ENCODE peak calls at places on chromosomes 4 and X, in eight cellular contexts. One of them, this sample, is unnamed.

GRCh38 chr4:88672987-88673386 is 24.6 kb downstream of the NAP1L5 start:
- DNase-seq in psoas muscle: no peak
- DNase-seq in H4: peak; percentile 23
- DNase-seq in HCT116: no peak
- DNase-seq in kidney epithelial cell: no peak
- DNase-seq in HFFc6: peak; percentile 30
- DNase-seq in GM12865: peak; percentile 42
- DNase-seq in CD8-positive, alpha-beta T cell: no peak
- DNase-seq in this sample: peak; percentile 60

GRCh38 chr4:129384974-129385373 is 289.0 kb downstream of the C4orf33 start:
- DNase-seq in H4: no peak
- DNase-seq in HCT116: no peak
- DNase-seq in kidney epithelial cell: no peak
- DNase-seq in HFFc6: no peak
- DNase-seq in GM12865: no peak
- DNase-seq in CD8-positive, alpha-beta T cell: no peak
- DNase-seq in psoas muscle: no peak
- DNase-seq in this sample: no peak

GRCh38 chrX:123665197-123665596 is 67.7 kb downstream of the THOC2 start:
- DNase-seq in psoas muscle: no peak
- DNase-seq in GM12865: no peak
- DNase-seq in kidney epithelial cell: peak; percentile 56
- DNase-seq in CD8-positive, alpha-beta T cell: no peak
- DNase-seq in H4: no peak
- DNase-seq in HCT116: no peak
- DNase-seq in HFFc6: no peak
- DNase-seq in this sample: no peak

GRCh38 chr4:103008875-103009729 is 10.4 kb downstream of the SLC9B1 start:
- DNase-seq in GM12865: peak; percentile 79
- DNase-seq in HFFc6: peak; percentile 63
- DNase-seq in psoas muscle: no peak
- DNase-seq in kidney epithelial cell: no peak
- DNase-seq in H4: peak; percentile 69
- DNase-seq in CD8-positive, alpha-beta T cell: no peak
- DNase-seq in HCT116: peak; percentile 68
- DNase-seq in this sample: peak; percentile 65

GRCh38 chr4:17535906-17536305 is 20.9 kb downstream of the CLRN2 start:
- DNase-seq in HFFc6: no peak
- DNase-seq in CD8-positive, alpha-beta T cell: no peak
- DNase-seq in GM12865: peak; percentile 21
- DNase-seq in HCT116: peak; percentile 19
- DNase-seq in kidney epithelial cell: no peak
- DNase-seq in psoas muscle: no peak
- DNase-seq in H4: no peak
- DNase-seq in this sample: peak; percentile 23

GRCh38 chr4:87525636-87526035 is 3.5 kb downstream of the SPARCL1 start:
- DNase-seq in HFFc6: no peak
- DNase-seq in CD8-positive, alpha-beta T cell: no peak
- DNase-seq in H4: no peak
- DNase-seq in kidney epithelial cell: no peak
- DNase-seq in GM12865: no peak
- DNase-seq in psoas muscle: no peak
- DNase-seq in HCT116: no peak
- DNase-seq in this sample: no peak

GRCh38 chr4:107826427-107826980 is 1.8 kb downstream of the SGMS2 start:
- DNase-seq in kidney epithelial cell: peak; percentile 60
- DNase-seq in GM12865: no peak
- DNase-seq in HFFc6: no peak
- DNase-seq in HCT116: no peak
- DNase-seq in H4: no peak
- DNase-seq in psoas muscle: no peak
- DNase-seq in CD8-positive, alpha-beta T cell: no peak
- DNase-seq in this sample: no peak

GRCh38 chr4:162131256-162131655 is 32.5 kb downstream of the FSTL5 start:
- DNase-seq in HFFc6: no peak
- DNase-seq in CD8-positive, alpha-beta T cell: no peak
- DNase-seq in HCT116: no peak
- DNase-seq in psoas muscle: no peak
- DNase-seq in H4: no peak
- DNase-seq in kidney epithelial cell: no peak
- DNase-seq in GM12865: no peak
- DNase-seq in this sample: no peak

GRCh38 chr4:107366016-107366415 is 329.9 kb upstream of the DKK2 start:
- DNase-seq in HCT116: no peak
- DNase-seq in kidney epithelial cell: no peak
- DNase-seq in psoas muscle: no peak
- DNase-seq in CD8-positive, alpha-beta T cell: no peak
- DNase-seq in HFFc6: no peak
- DNase-seq in H4: no peak
- DNase-seq in GM12865: no peak
- DNase-seq in this sample: no peak

GRCh38 chr4:10099521-10100325 is 16.9 kb downstream of the WDR1 start:
- DNase-seq in GM12865: no peak
- DNase-seq in psoas muscle: no peak
- DNase-seq in HFFc6: no peak
- DNase-seq in HCT116: no peak
- DNase-seq in CD8-positive, alpha-beta T cell: no peak
- DNase-seq in H4: no peak
- DNase-seq in kidney epithelial cell: no peak
- DNase-seq in this sample: no peak

GRCh38 chr4:112213850-112214249 is 17.7 kb upstream of the AP1AR start:
- DNase-seq in H4: peak; percentile 75
- DNase-seq in CD8-positive, alpha-beta T cell: no peak
- DNase-seq in GM12865: no peak
- DNase-seq in psoas muscle: no peak
- DNase-seq in kidney epithelial cell: no peak
- DNase-seq in HFFc6: peak; percentile 75
- DNase-seq in HCT116: no peak
- DNase-seq in this sample: no peak

GRCh38 chr4:182944484-182945227 is 27.5 kb upstream of the DCTD start:
- DNase-seq in HFFc6: peak; percentile 34
- DNase-seq in psoas muscle: no peak
- DNase-seq in GM12865: no peak
- DNase-seq in kidney epithelial cell: no peak
- DNase-seq in H4: no peak
- DNase-seq in CD8-positive, alpha-beta T cell: no peak
- DNase-seq in HCT116: no peak
- DNase-seq in this sample: no peak

GRCh38 chrX:120568047-120568446 is 7.3 kb upstream of the CUL4B start:
- DNase-seq in psoas muscle: no peak
- DNase-seq in HFFc6: no peak
- DNase-seq in kidney epithelial cell: no peak
- DNase-seq in H4: no peak
- DNase-seq in HCT116: no peak
- DNase-seq in CD8-positive, alpha-beta T cell: no peak
- DNase-seq in GM12865: no peak
- DNase-seq in this sample: no peak

GRCh38 chrX:10617186-10617963 is 3.0 kb downstream of the MID1 start:
- DNase-seq in CD8-positive, alpha-beta T cell: no peak
- DNase-seq in GM12865: no peak
- DNase-seq in HCT116: no peak
- DNase-seq in psoas muscle: no peak
- DNase-seq in kidney epithelial cell: no peak
- DNase-seq in HFFc6: no peak
- DNase-seq in H4: no peak
- DNase-seq in this sample: no peak

GRCh38 chr4:151901631-151902030 is 140.8 kb upstream of the GATB start:
- DNase-seq in HFFc6: peak; percentile 20
- DNase-seq in HCT116: no peak
- DNase-seq in H4: no peak
- DNase-seq in GM12865: no peak
- DNase-seq in CD8-positive, alpha-beta T cell: no peak
- DNase-seq in psoas muscle: no peak
- DNase-seq in kidney epithelial cell: no peak
- DNase-seq in this sample: no peak

GRCh38 chr4:99723555-99724450 is 66.2 kb upstream of the C4orf54 start:
- DNase-seq in GM12865: no peak
- DNase-seq in psoas muscle: peak; percentile 68
- DNase-seq in kidney epithelial cell: peak; percentile 68
- DNase-seq in H4: peak; percentile 94
- DNase-seq in HFFc6: peak; percentile 52
- DNase-seq in HCT116: peak; percentile 10
- DNase-seq in CD8-positive, alpha-beta T cell: no peak
- DNase-seq in this sample: peak; percentile 46

This sample was measured in mesendoderm.